ENCODE peak calls at places on chromosomes 2 and 18, in seven cellular contexts. N is neuronal stem cell, D is HCT116, U is neural progenitor cell, M is colonic mucosa, L is endodermal cell, O is PC-3. C is an unnamed sample. For H3K4me1, the result is how much of the 10 kb centered on the place peaks cover.

GRCh38 chr2:158414538-158414937 is 42.0 kb downstream of the CCDC148 start:
- DNase-seq in N (no peak), D (no peak), U (no peak), M (no peak), L (no peak), O (no peak), C (peak)

GRCh38 chr2:201148434-201148833 is 32.5 kb downstream of the CFLAR start:
- DNase-seq in N (no peak), D (no peak), U (no peak), M (no peak), L (no peak), O (no peak), C (no peak)

GRCh38 chr2:64799592-64800252 is 146.0 kb upstream of the SERTAD2 start:
- DNase-seq in N (no peak), D (no peak), U (no peak), M (no peak), L (no peak), O (peak), C (no peak)

GRCh38 chr2:62505109-62505508 is 886 bp downstream of the TMEM17 start:
- DNase-seq in N (no peak), D (no peak), U (no peak), M (no peak), L (no peak), O (no peak), C (no peak)

GRCh38 chr2:23273786-23274185 is 111.2 kb upstream of the KLHL29 start:
- DNase-seq in N (no peak), D (no peak), U (no peak), M (no peak), L (no peak), O (peak), C (no peak)

GRCh38 chr2:100408104-100408503 is 9.4 kb downstream of the CHST10 start:
- DNase-seq in N (no peak), D (no peak), U (no peak), M (no peak), L (no peak), O (no peak), C (no peak)

GRCh38 chr2:15588329-15588919 is 3.2 kb upstream of the DDX1 start:
- DNase-seq in N (peak), D (peak), U (peak), M (peak), L (peak), O (peak), C (peak)

GRCh38 chr2:71070294-71071025 is 2.0 kb downstream of the NAGK start:
- DNase-seq in N (no peak), D (peak), U (peak), M (no peak), L (peak), O (peak), C (no peak)

GRCh38 chr18:74682141-74682997 is 84.7 kb downstream of the ZNF407 start:
- DNase-seq in N (no peak), D (no peak), U (no peak), M (no peak), L (no peak), O (no peak), C (peak)

GRCh38 chr2:168552450-168552856 is 96.4 kb downstream of the CERS6 start:
- DNase-seq in N (peak), D (no peak), U (peak), M (no peak), L (peak), O (no peak), C (no peak)

GRCh38 chr2:224545884-224546644 is 39.1 kb downstream of the CUL3 start:
- DNase-seq in N (no peak), D (no peak), U (no peak), M (no peak), L (no peak), O (peak), C (peak)

GRCh38 chr2:72765997-72766609 is 59.7 kb downstream of the EXOC6B start:
- DNase-seq in N (no peak), D (no peak), U (no peak), M (no peak), L (no peak), O (peak), C (peak)

GRCh38 chr2:197159681-197160211 is 150.8 kb downstream of the ANKRD44 start:
- DNase-seq in N (no peak), D (peak), U (no peak), M (no peak), L (no peak), O (peak), C (peak)

GRCh38 chr18:13019301-13019700 is 28.1 kb downstream of the CEP192 start:
- DNase-seq in N (no peak), D (no peak), U (no peak), M (no peak), L (no peak), O (peak), C (no peak)

GRCh38 chr18:34354351-34354750 is 129.6 kb upstream of the NOL4 start:
- DNase-seq in N (no peak), D (no peak), U (no peak), M (no peak), L (no peak), O (no peak), C (no peak)

GRCh38 chr2:156541706-156542105 is 105.5 kb downstream of the GPD2 start:
- DNase-seq in N (no peak), D (no peak), U (no peak), M (no peak), L (no peak), O (no peak), C (peak)

GRCh38 chr2:42933824-42934254 is 141.5 kb upstream of the HAAO start:
- DNase-seq in N (no peak), D (no peak), U (no peak), M (no peak), L (no peak), O (no peak), C (no peak)

GRCh38 chr2:42935692-42936631 is 143.6 kb upstream of the HAAO start:
- DNase-seq in N (no peak), D (no peak), U (no peak), M (no peak), L (no peak), O (no peak), C (no peak)

GRCh38 chr2:42932271-42933151 is 140.1 kb upstream of the HAAO start:
- DNase-seq in N (no peak), D (no peak), U (no peak), M (no peak), L (no peak), O (no peak), C (no peak)

GRCh38 chr2:42936632-42936996 is 144.2 kb upstream of the HAAO start:
- DNase-seq in N (no peak), D (no peak), U (no peak), M (no peak), L (no peak), O (no peak), C (no peak)

DNA sequence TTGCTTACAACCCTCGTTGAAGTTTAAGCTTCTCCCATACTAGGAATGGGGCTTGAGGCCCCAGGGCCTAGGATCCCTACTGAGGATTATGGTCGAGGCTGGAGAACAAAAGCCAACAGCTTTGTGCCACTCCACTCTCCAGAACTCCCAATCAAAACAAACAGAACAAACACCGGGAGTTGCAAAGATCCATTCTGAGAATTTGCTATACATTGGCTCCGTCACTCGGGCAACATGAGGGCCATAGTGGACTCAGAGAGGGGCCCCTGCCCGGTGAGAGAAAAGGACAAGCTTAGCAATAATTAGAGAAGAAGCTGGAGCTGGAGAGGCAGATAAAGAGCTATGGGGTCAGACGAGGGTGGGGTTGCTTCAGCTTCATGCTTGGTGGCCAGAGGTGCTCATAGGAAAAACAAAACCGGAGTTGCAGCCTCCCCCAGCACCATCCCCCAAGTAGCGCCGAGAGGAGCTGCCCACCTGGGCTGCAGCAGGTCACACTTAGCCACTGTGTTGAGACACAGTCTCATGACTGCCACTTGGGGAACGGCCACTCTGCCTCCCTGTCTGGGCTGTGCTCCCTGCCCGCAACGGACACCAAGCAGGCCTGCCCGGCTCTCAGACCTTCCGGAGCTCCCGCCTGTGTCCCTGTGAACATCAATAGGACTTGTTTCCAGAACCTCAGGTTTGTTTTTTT is 142.3 kb upstream of the HAAO start:
- DNase-seq in N (no peak), D (no peak), U (no peak), M (no peak), L (no peak), O (no peak), C (no peak)
- H3K4me1 ChIP-seq in N (under half), D (under half), U (under half), M (under half), L (under half), O (under half), C (under half)

GRCh38 chr2:118843492-118844132 is 3.8 kb downstream of the EN1 start:
- DNase-seq in N (peak), D (no peak), U (peak), M (no peak), L (peak), O (no peak), C (no peak)

GRCh38 chr2:118844261-118845004 is 3.0 kb downstream of the EN1 start:
- DNase-seq in N (no peak), D (no peak), U (peak), M (no peak), L (peak), O (no peak), C (no peak)

GRCh38 chr2:118841828-118842461 is 5.5 kb downstream of the EN1 start:
- DNase-seq in N (peak), D (no peak), U (peak), M (no peak), L (peak), O (no peak), C (no peak)

GRCh38 chr2:118841450-118841827 is 6.0 kb downstream of the EN1 start:
- DNase-seq in N (peak), D (no peak), U (peak), M (no peak), L (peak), O (no peak), C (no peak)

GRCh38 chr2:118842687-118843491 is 4.6 kb downstream of the EN1 start:
- DNase-seq in N (peak), D (no peak), U (peak), M (no peak), L (peak), O (no peak), C (no peak)
- H3K4me3 ChIP-seq in N (no peak), D (no peak), U (peak), M (peak), L (peak), O (no peak), C (peak)

GRCh38 chr2:112764071-112765044 is at the start of gene CKAP2L:
- DNase-seq in N (peak), D (peak), U (peak), M (peak), L (peak), O (peak), C (peak)
- H3K9ac ChIP-seq in N (peak), D (peak), U (peak), M (peak), L (peak), O (peak), C (peak)

GRCh38 chr2:47513981-47514520 is 111.1 kb downstream of the MSH2 start:
- DNase-seq in N (no peak), D (no peak), U (no peak), M (no peak), L (peak), O (no peak), C (no peak)
- H3K4me1 ChIP-seq in N (under half), D (under half), U (under half), M (under half), L (under half), O (under half), C (under half)

DNA sequence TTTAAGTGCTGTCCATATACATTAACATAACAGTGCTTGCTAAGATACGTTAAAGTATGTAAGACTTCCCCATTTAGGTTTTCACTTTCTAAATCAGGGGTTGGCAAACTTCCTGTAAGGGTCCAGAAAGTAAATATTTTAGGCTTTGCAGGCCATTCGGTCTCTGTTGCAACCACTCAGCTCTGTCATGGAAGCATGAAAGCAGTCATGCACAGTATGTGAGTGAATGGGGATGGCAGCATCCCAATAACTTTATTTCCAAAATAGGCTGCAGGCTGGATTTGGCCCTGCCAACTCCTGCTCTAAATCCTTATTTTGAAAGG is 128.7 kb downstream of the PLA2R1 start:
- DNase-seq in N (no peak), D (no peak), U (no peak), M (no peak), L (no peak), O (no peak), C (no peak)
- H3K4me3 ChIP-seq in N (no peak), D (no peak), U (no peak), M (no peak), L (no peak), O (no peak), C (no peak)

DNA sequence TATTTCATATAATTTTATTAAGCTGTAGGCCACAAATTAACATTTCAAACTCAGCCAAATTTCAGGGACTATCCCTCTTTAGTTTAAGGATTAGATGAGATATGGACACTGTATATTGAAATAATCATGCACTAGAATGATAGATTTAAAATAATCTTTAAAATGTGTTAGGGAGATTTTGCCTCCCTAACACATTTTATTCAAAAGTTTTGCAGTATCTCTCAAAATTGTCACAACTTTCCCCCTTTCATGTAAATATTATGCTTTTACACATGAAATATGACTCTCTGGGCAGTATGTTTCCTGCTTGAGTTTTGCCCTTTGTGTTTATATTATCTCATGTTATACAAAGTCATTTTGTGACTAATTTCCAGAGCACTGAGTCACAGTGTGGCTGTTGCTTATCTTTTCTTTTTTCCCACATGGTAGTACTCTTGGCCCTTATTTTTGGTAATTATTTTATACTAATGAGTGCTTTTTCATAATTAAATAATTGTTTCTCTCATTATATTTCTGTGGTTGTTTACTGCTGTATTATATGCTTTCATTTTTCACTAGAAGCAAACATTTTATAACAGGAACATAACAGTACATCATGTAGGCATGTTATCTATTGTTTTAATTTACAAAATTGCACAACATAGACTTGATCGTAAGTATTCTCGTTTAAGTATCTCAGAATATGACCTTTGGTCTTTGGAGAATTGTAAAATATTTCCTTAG is 1.1 kb downstream of the TFPI start:
- DNase-seq in N (no peak), D (no peak), U (no peak), M (no peak), L (no peak), O (peak), C (peak)
- H3K9ac ChIP-seq in N (no peak), D (peak), U (no peak), M (no peak), L (no peak), O (peak), C (peak)